ENCODE peak calls at places on chromosomes 16 and 17, in five cellular contexts. B is A549, N is neuronal stem cell, S is uterus, L is Peyer's patch. K is an unnamed sample.

GRCh38 chr17:27422601-27423000 is 33.6 kb upstream of the KSR1 start:
- DNase-seq in S (no peak), L (no peak), B (no peak), N (no peak), K (no peak)

GRCh38 chr17:33438136-33438535 is 145.0 kb upstream of the ASIC2 start:
- DNase-seq in S (no peak), L (no peak), B (no peak), N (no peak), K (no peak)

GRCh38 chr16:66651474-66651765 is 45.1 kb downstream of the CMTM4 start:
- DNase-seq in S (no peak), N (no peak), L (no peak), B (no peak), K (no peak)

GRCh38 chr16:19166500-19166899 is 1.5 kb upstream of the SYT17 start:
- DNase-seq in B (no peak), N (no peak), L (no peak), S (no peak), K (no peak)

GRCh38 chr17:1379930-1380313 is 20.1 kb downstream of the YWHAE start:
- DNase-seq in S (no peak), B (no peak), N (no peak), L (no peak), K (no peak)

GRCh38 chr17:67076290-67076689 is 31.9 kb downstream of the CACNG1 start:
- DNase-seq in L (no peak), S (no peak), B (no peak), N (no peak), K (no peak)

GRCh38 chr16:10558746-10559641 is 21.4 kb downstream of the EMP2 start:
- DNase-seq in N (no peak), L (peak; percentile 54), S (peak; percentile 49), B (no peak), K (peak; percentile 87)

GRCh38 chr16:22711847-22712246 is 102.1 kb upstream of the HS3ST2 start:
- DNase-seq in S (no peak), N (no peak), L (no peak), B (no peak), K (no peak)

GRCh38 chr16:31157136-31157535 is 7.3 kb upstream of the PRSS36 start:
- DNase-seq in L (no peak), S (no peak), N (no peak), B (no peak), K (no peak)

GRCh38 chr16:608019-608418 is 18.2 kb downstream of the RAB40C start:
- DNase-seq in S (no peak), N (no peak), L (no peak), B (no peak), K (no peak)

GRCh38 chr16:14641877-14642276 is 9.1 kb downstream of the BFAR start:
- DNase-seq in S (no peak), B (no peak), L (no peak), N (no peak), K (no peak)

DNA sequence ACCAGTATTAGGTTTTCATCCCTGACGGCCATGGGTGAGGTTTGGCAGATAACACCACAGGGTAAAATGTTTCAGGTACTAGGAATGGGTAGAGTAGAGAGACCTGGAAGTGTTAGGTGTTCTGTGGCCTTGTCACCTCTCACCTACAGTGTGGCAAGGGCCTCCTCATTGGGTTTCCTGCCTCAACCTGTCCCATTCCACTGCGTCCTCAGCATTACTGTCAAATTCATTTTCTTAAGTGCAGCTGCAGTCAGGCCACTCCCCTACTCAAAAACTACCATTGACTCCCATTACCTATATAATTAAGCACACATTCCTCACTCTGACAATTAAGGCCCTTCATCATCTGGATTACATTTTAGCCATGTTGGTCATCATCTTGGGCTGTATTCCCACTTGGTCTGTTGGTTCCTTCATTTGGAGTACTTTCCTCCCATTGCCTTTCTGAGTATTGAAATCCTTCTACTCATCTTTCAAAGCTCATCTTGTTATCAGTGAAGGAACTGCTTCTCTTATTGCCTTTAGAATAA is 64.5 kb downstream of the NUP88 start:
- DNase-seq in S (no peak), L (no peak), B (no peak), N (no peak), K (no peak)
- H3K27ac ChIP-seq in S (no peak overlapping the region), L (no peak overlapping the region), B (no peak overlapping the region), N (no peak overlapping the region), K (no peak overlapping the region)

GRCh38 chr16:73166394-73166971 is 118.6 kb upstream of the ZFHX3 start:
- DNase-seq in N (no peak), L (no peak), B (no peak), S (peak; percentile 31), K (no peak)
- H3K27ac ChIP-seq in N (no peak overlapping the region), L (no peak overlapping the region), B (no peak overlapping the region), S (peak overlapping the region; percentile 78), K (no peak overlapping the region)

GRCh38 chr17:75182319-75182568 is 515 bp downstream of the SUMO2 start:
- DNase-seq in B (no peak), L (no peak), N (no peak), S (no peak), K (peak; percentile 86)
- H3K27ac ChIP-seq in B (peak overlapping the region; percentile 93), L (peak overlapping the region; percentile 99), N (peak overlapping the region; percentile 99), S (peak overlapping the region; percentile 100), K (peak overlapping the region; percentile 100)

DNA sequence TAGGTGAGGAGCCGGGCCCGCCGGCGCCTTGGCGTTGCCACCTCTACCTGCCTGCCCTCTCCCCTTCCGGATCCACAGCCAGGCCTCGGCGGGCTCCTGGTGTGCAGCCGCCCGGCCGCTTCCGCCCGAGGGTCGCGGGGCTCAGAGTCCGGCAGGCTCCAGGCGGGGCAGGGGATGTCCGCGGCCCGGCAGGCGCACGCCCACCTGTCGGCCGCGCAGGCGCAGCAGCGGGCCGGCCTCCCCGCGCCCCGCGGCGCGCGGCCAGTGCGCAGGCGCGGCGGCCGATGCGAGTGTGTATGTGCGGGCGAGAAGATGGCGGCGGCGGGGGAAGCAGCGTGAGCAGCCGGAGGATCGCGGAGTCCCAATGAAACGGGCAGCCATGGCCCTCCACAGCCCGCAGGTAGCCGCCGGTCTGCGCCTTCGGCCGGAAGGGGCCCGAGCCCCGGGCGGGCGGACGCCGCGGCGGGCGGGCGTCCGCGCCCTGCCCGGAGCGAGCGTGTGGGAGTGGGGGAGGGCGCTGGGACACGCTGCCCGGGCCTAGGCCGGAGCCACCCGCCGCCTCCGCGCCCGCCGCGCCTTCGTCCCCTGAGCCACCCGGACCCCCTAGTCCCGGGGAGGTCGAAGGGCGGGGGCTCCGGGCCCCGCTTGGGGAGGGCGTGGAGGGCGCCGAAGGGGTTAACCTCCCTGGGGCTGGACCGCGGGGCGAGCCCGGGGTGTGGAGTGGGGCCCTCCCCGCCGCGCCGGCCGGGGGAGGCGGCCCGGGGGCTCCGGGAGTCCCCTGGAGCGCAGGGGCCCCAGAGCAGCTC is at the start of gene USP10:
- DNase-seq in B (peak; percentile 88), S (peak; percentile 78), N (peak; percentile 87), L (peak; percentile 90), K (peak; percentile 84)
- H3K27ac ChIP-seq in B (peak within 1 kb of the TSS; percentile 95), S (peak within 1 kb of the TSS; percentile 87), N (peak within 1 kb of the TSS; percentile 64), L (peak within 1 kb of the TSS; percentile 87), K (peak within 1 kb of the TSS; percentile 92)

DNA sequence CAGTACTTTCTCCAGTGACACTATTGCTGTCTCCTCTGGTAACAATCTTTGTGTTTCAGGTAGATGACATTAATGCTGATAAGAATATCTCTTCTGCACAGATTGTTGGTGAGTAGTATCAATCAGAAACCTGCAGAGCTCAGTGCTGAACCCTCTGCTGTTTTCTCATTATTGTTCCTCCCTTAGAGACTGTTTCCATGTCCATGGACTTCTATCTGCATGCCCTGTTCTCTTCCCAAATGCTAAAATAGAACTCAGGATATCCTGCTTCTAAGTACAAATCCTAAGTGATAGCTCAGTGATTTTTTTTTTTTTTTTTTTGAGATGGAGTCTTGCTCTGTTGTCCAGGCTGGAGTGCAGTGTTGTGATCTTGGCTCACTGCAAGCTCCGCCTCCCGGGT is 29.4 kb downstream of the IST1 start:
- DNase-seq in L (no peak), N (no peak), S (no peak), B (no peak), K (no peak)
- H3K27ac ChIP-seq in L (no peak overlapping the region), N (no peak overlapping the region), S (no peak overlapping the region), B (no peak overlapping the region), K (no peak overlapping the region)

DNA sequence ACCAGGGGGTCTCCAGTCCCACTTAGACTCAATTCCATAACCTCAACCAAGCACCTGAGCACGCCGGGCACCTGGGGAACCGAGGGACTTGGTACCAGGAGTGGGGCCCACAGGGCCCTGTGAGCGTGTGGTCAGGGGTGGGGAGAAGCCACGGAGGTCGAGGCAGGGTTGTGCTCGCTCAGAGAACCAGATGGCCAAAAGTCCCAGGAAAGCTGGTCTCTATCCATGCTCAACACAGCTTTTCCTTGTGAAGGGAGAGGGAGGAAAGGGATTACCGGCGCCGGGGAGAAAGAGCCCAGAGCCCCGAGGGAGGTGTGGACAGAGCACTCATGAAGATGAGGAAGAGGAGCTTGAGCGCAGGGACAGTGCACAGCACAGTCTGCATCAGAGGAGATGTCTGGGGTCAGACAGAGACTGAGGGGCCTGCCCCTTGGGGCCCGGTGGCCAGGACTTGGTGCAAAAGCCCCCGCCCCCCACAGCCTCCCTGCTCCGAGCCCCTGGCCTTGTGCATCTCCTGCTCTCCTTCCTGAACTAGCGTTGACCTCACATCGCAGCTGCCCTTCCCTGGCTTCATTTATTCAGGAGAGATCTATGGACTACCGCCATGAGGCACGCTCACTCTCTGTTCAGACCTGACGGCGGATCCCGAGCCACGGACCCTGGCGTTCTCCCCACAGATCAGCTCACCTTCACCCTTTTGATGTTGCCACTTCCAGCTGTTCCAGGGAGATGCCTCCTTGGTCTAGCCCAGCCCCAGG is 355.4 kb upstream of the TNRC6C start:
- DNase-seq in N (no peak), S (no peak), L (peak; percentile 35), B (no peak), K (no peak)
- H3K27ac ChIP-seq in N (no peak overlapping the region), S (peak overlapping the region; percentile 72), L (peak overlapping the region; percentile 14), B (peak overlapping the region; percentile 20), K (peak overlapping the region; percentile 87)

DNA sequence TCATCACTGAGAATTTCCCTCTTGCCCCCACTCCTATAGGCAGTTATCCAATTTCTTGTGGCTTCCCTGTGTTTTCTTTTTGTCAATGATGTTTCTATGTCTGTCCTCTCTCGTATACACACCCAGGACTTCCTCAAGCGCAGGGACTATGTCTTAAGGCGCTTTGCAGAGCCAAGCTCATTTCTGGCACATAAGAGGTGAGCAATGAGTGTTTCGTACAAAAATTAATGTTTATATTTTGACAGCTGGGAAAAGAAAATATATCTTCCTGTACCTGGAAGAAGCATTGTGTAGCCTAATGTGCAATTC is 966 bp downstream of the DDX42 start:
- DNase-seq in S (no peak), L (no peak), N (no peak), B (no peak), K (no peak)
- H3K27ac ChIP-seq in S (peak overlapping the region; percentile 99), L (peak overlapping the region; percentile 97), N (no peak overlapping the region), B (peak overlapping the region; percentile 99), K (peak overlapping the region; percentile 97)

DNA sequence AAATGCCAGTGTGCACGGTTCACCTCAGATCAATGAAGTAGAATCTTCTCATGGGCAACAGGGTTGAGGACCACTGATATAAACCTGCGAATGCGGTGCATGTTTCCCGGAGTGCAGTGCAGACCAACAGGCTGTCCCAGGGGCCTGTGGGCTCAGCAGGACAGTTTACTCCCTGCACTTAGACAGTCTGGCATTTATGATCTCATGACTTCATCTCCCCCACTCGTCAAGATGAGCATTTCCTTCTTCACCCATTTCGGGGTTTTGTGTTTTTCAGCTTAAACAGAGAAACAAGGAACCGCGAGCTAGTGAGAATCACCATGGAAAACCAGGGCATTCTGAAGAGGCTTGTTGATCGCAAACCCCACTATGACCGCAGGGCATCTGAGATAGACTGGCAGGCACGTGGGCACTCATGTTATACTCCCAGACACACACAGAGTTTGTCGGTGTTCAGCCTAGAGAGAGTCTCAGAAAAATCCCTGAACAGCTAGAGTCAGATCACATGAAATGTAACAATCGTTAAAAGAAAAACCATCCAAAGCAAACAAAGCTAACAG is 2.7 kb downstream of the CFAP97D1 start:
- DNase-seq in B (no peak), L (no peak), S (no peak), N (no peak), K (no peak)
- H3K27ac ChIP-seq in B (no peak overlapping the region), L (no peak overlapping the region), S (no peak overlapping the region), N (no peak overlapping the region), K (no peak overlapping the region)

K was measured in suprapubic skin.